ENCODE peak calls at places on chromosome 10, in five cellular contexts. One of them, this sample, is unnamed.

GRCh38 chr10:99779335-99779734 is 3.1 kb upstream of the ABCC2 start:
- DNase-seq in HepG2: peak
- DNase-seq in K562: no peak
- DNase-seq in GM12892: no peak
- DNase-seq in H1: no peak
- DNase-seq in this sample: no peak

GRCh38 chr10:101770331-101771215 is 5.3 kb downstream of the FGF8 start:
- DNase-seq in HepG2: no peak
- DNase-seq in K562: no peak
- DNase-seq in GM12892: no peak
- DNase-seq in H1: no peak
- DNase-seq in this sample: no peak

GRCh38 chr10:53601260-53601875 is 828.8 kb upstream of the MBL2 start:
- DNase-seq in HepG2: peak
- DNase-seq in K562: peak
- DNase-seq in GM12892: no peak
- DNase-seq in H1: no peak
- DNase-seq in this sample: no peak

GRCh38 chr10:75432176-75432575 is 752 bp downstream of the LRMDA start:
- DNase-seq in HepG2: peak
- DNase-seq in K562: no peak
- DNase-seq in GM12892: no peak
- DNase-seq in H1: no peak
- DNase-seq in this sample: no peak

GRCh38 chr10:17851611-17852010 is 42.5 kb downstream of the MRC1 start:
- DNase-seq in HepG2: no peak
- DNase-seq in K562: no peak
- DNase-seq in GM12892: no peak
- DNase-seq in H1: no peak
- DNase-seq in this sample: no peak

GRCh38 chr10:8130973-8131911 is 76.8 kb downstream of the GATA3 start:
- DNase-seq in HepG2: no peak
- DNase-seq in K562: no peak
- DNase-seq in GM12892: peak
- DNase-seq in H1: no peak
- DNase-seq in this sample: no peak

GRCh38 chr10:88152720-88153119 is 289.3 kb downstream of the PTEN start:
- DNase-seq in HepG2: no peak
- DNase-seq in K562: no peak
- DNase-seq in GM12892: peak
- DNase-seq in H1: no peak
- DNase-seq in this sample: peak

GRCh38 chr10:78838141-78838540 is 230.6 kb upstream of the ZMIZ1 start:
- DNase-seq in HepG2: no peak
- DNase-seq in K562: no peak
- DNase-seq in GM12892: no peak
- DNase-seq in H1: no peak
- DNase-seq in this sample: no peak

GRCh38 chr10:132689721-132690360 is 96.1 kb downstream of the NKX6-2 start:
- DNase-seq in HepG2: no peak
- DNase-seq in K562: no peak
- DNase-seq in GM12892: no peak
- DNase-seq in H1: no peak
- DNase-seq in this sample: no peak

GRCh38 chr10:74079028-74079913 is 71.4 kb downstream of the AP3M1 start:
- DNase-seq in HepG2: no peak
- DNase-seq in K562: no peak
- DNase-seq in GM12892: no peak
- DNase-seq in H1: no peak
- DNase-seq in this sample: no peak

GRCh38 chr10:34446046-34446445 is 369.1 kb downstream of the PARD3 start:
- DNase-seq in HepG2: no peak
- DNase-seq in K562: no peak
- DNase-seq in GM12892: no peak
- DNase-seq in H1: no peak
- DNase-seq in this sample: no peak

GRCh38 chr10:121823993-121824463 is 103.8 kb downstream of the ATE1 start:
- DNase-seq in HepG2: peak
- DNase-seq in K562: peak
- DNase-seq in GM12892: no peak
- DNase-seq in H1: no peak
- DNase-seq in this sample: peak

GRCh38 chr10:126001579-126001978 is 105.2 kb downstream of the FANK1 start:
- DNase-seq in HepG2: no peak
- DNase-seq in K562: no peak
- DNase-seq in GM12892: no peak
- DNase-seq in H1: no peak
- DNase-seq in this sample: no peak

GRCh38 chr10:73639286-73639685 is 2.0 kb downstream of the MYOZ1 start:
- DNase-seq in HepG2: no peak
- DNase-seq in K562: peak
- DNase-seq in GM12892: no peak
- DNase-seq in H1: no peak
- DNase-seq in this sample: no peak

GRCh38 chr10:71457908-71458307 is 61.2 kb downstream of the CDH23 start:
- DNase-seq in HepG2: no peak
- DNase-seq in K562: no peak
- DNase-seq in GM12892: no peak
- DNase-seq in H1: no peak
- DNase-seq in this sample: no peak

GRCh38 chr10:74813371-74813770 is 13.0 kb upstream of the KAT6B start:
- DNase-seq in HepG2: no peak
- DNase-seq in K562: no peak
- DNase-seq in GM12892: no peak
- DNase-seq in H1: no peak
- DNase-seq in this sample: no peak

GRCh38 chr10:44850356-44850934 is 60.7 kb upstream of the TMEM72 start:
- DNase-seq in HepG2: no peak
- DNase-seq in K562: no peak
- DNase-seq in GM12892: no peak
- DNase-seq in H1: no peak
- DNase-seq in this sample: no peak
- TF ChIP-seq POLR2AphosphoS5 in HepG2: no peak
- TF ChIP-seq POLR2AphosphoS5 in K562: no peak
- TF ChIP-seq POLR2AphosphoS5 in GM12892: no peak
- TF ChIP-seq POLR2AphosphoS5 in H1: no peak
- TF ChIP-seq POLR2AphosphoS5 in this sample: no peak

DNA sequence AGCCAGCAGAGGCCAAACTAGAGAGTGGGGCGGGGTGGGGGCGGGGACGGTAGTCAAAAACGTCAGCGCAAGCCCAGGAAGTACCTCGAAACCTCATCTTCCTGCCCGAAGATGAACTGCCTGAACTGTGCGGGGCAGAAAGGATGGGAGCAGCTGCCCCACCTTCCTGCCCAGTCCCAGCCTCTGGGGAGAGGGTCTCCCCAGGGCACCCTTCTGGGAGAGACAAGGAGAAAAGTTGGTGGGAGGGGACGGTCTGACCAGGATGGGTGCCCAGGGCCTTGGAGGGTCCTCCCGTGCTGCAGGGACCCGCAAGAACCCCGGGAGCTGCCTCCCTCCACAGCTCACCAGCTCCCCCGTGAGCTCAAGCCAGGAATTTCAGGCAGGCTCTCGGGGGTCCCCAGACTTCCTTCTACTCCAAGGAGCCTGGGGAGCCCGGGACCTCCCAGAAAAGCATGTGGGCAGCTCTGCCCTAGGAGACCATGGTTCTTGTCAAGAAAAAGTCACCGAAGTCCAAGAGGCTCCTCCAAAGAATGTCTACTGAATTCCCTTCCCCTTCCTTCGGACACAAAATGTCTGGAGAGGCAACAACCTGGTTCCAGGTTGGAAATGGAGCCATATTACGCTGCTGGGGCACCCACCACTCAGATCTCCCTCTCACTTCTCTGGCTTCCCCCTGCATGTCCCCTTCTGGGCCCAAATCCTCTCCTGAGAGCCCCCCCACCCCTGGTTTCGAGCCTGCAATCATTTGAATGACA is 52.8 kb downstream of the RGS10 start:
- DNase-seq in HepG2: peak
- DNase-seq in K562: peak
- DNase-seq in GM12892: peak
- DNase-seq in H1: peak
- DNase-seq in this sample: peak
- TF ChIP-seq TAF1 in HepG2: no peak
- TF ChIP-seq TAF1 in K562: no peak
- TF ChIP-seq TAF1 in GM12892: no peak
- TF ChIP-seq TAF1 in H1: no peak
- TF ChIP-seq TAF1 in this sample: no peak

GRCh38 chr10:114822771-114823463 is 1.3 kb downstream of the FHIP2A start:
- DNase-seq in HepG2: peak
- DNase-seq in K562: no peak
- DNase-seq in GM12892: no peak
- DNase-seq in H1: no peak
- DNase-seq in this sample: no peak

GRCh38 chr10:114819313-114819712 is 2.3 kb upstream of the FHIP2A start:
- DNase-seq in HepG2: no peak
- DNase-seq in K562: no peak
- DNase-seq in GM12892: no peak
- DNase-seq in H1: no peak
- DNase-seq in this sample: no peak

GRCh38 chr10:114824396-114824795 is 2.8 kb downstream of the FHIP2A start:
- DNase-seq in HepG2: no peak
- DNase-seq in K562: no peak
- DNase-seq in GM12892: no peak
- DNase-seq in H1: no peak
- DNase-seq in this sample: no peak

GRCh38 chr10:114821915-114822770 is 563 bp downstream of the FHIP2A start:
- DNase-seq in HepG2: peak
- DNase-seq in K562: peak
- DNase-seq in GM12892: peak
- DNase-seq in H1: no peak
- DNase-seq in this sample: peak

DNA sequence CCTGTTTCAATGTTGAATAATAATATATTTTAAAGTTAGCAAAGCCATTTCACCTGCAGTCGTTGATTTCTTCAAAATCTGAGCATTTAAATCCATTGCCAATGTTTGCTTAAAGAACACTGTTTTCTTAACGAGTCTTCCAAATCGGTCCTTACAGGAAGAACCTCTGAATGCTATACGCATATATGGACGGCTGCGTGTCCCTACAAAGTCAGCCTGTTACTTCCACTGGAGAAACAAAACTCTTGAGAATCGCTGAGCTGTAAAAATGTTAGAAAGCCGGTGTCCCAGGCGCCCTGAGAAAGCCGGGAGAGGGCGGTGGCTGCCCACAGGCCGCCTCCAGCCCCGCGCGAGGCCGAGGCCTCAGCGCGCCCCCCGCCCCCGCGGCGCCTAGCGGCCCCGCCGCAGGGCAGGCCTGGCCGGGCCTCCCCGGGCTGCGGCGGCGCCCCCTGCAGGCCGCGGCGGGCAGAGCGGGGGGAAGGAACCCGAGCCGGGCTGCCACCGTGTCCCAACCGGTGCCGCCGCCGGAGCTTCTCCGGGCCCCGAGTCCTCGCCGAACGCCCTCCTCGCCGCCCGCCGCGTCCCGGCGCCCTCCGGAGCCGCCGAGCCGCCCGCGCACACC is at the start of gene FHIP2A:
- DNase-seq in HepG2: peak
- DNase-seq in K562: peak
- DNase-seq in GM12892: peak
- DNase-seq in H1: peak
- DNase-seq in this sample: peak
- TF ChIP-seq POLR2A in HepG2: peak
- TF ChIP-seq POLR2A in K562: no peak
- TF ChIP-seq POLR2A in GM12892: peak
- TF ChIP-seq POLR2A in H1: no peak
- TF ChIP-seq POLR2A in this sample: no peak

DNA sequence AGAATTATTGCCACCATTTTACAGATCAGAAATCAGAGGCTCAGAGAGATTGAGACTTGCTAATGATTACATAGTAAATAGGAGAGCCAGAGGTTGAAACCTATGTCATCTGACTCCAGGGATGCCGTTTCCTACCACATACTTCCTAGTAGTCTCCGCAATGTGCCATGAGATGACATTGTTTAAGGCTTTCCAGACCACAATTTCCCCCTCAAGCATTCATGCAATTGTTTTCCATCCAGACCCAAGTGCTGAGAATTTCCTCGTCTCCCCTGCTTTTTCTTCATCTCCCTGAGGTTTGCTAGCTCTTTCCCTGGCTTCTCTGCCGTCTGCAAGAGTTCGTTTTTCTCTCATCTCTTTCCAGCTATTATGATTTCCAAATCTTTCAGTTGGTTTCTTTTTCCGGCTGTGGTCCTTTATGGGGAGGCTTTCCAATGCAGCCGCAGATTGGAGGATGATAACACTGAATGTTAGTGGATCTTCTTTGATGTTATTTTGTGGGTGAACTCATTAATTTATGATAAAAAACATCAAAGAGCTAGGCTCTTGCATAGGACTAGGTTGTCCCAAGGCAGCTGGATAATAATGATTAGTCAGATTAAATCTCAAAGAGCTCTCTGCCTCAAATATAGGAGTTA is 6.9 kb upstream of the GOLGA7B start:
- DNase-seq in HepG2: no peak
- DNase-seq in K562: no peak
- DNase-seq in GM12892: no peak
- DNase-seq in H1: no peak
- DNase-seq in this sample: no peak
- TF ChIP-seq POLR2AphosphoS5 in HepG2: no peak
- TF ChIP-seq POLR2AphosphoS5 in K562: no peak
- TF ChIP-seq POLR2AphosphoS5 in GM12892: no peak
- TF ChIP-seq POLR2AphosphoS5 in H1: no peak
- TF ChIP-seq POLR2AphosphoS5 in this sample: no peak

This sample was measured in GM12891.